ENCODE peak calls at places on chromosomes 16 and 17, in four cellular contexts. M is esophagus squamous epithelium, A is choroid plexus epithelial cell, U is heart right ventricle. W is an unnamed sample.

GRCh38 chr17:44487170-44487569 is 16.0 kb downstream of the GPATCH8 start:
- DNase-seq in U (no peak), M (no peak), A (no peak), W (no peak)

GRCh38 chr17:60743282-60743681 is 65.6 kb downstream of the BCAS3 start:
- DNase-seq in M (no peak), A (no peak), U (no peak), W (no peak)

GRCh38 chr16:525520-526180 is 1.9 kb upstream of the CAPN15 start:
- DNase-seq in U (no peak), M (no peak), A (peak), W (peak)

GRCh38 chr16:15773964-15774363 is 82.9 kb downstream of the MYH11 start:
- DNase-seq in M (no peak), U (no peak), A (no peak), W (no peak)

GRCh38 chr16:71758293-71758760 is 33.8 kb upstream of the PHLPP2 start:
- DNase-seq in A (no peak), U (no peak), M (no peak), W (no peak)

GRCh38 chr17:65370669-65371126 is 190.8 kb downstream of the AXIN2 start:
- DNase-seq in A (no peak), U (no peak), M (no peak), W (no peak)

GRCh38 chr17:52789829-52790228 is 631.3 kb upstream of the CA10 start:
- DNase-seq in A (no peak), U (no peak), M (no peak), W (no peak)

GRCh38 chr17:81519284-81520020 is 6.9 kb upstream of the ACTG1 start:
- DNase-seq in U (peak), M (no peak), A (no peak), W (no peak)

GRCh38 chr17:46929413-46929812 is 6.5 kb downstream of the GOSR2 start:
- DNase-seq in U (no peak), M (no peak), A (peak), W (no peak)

GRCh38 chr17:69046130-69046807 is 14.5 kb downstream of the ABCA9 start:
- DNase-seq in M (no peak), U (no peak), A (no peak), W (no peak)

GRCh38 chr16:35733971-35734702 is 2274.7 kb downstream of the TP53TG3F start:
- DNase-seq in U (no peak), M (no peak), A (no peak), W (no peak)

GRCh38 chr17:63785556-63785955 is 11.6 kb downstream of the DDX42 start:
- DNase-seq in M (no peak), U (no peak), A (peak), W (no peak)

GRCh38 chr17:83189673-83190385 is 110.4 kb downstream of the METRNL start:
- DNase-seq in U (peak), M (no peak), A (peak), W (no peak)

GRCh38 chr17:80984749-80985148 is 6.9 kb upstream of the CHMP6 start:
- DNase-seq in U (no peak), M (no peak), A (peak), W (no peak)

GRCh38 chr17:8941980-8942617 is 23.4 kb downstream of the PIK3R5 start:
- DNase-seq in M (no peak), U (no peak), A (no peak), W (no peak)

GRCh38 chr16:50830698-50831097 is 88.8 kb downstream of the CYLD start:
- DNase-seq in M (no peak), A (no peak), U (no peak), W (no peak)

GRCh38 chr17:1239210-1239609 is 31.0 kb upstream of the BHLHA9 start:
- DNase-seq in M (no peak), U (no peak), A (peak), W (no peak)

GRCh38 chr16:87178977-87179376 is 138.2 kb downstream of the C16orf95 start:
- DNase-seq in A (peak), U (peak), M (no peak), W (no peak)

GRCh38 chr16:28105954-28106353 is 42.4 kb upstream of the GSG1L start:
- DNase-seq in M (no peak), U (no peak), A (no peak), W (no peak)

GRCh38 chr16:69319381-69319780 is 8.2 kb downstream of the VPS4A start:
- DNase-seq in A (no peak), M (no peak), U (no peak), W (no peak)

GRCh38 chr17:30997270-30997669 is 26.4 kb downstream of the RNF135 start:
- DNase-seq in M (no peak), A (no peak), U (no peak), W (no peak)
- TF ChIP-seq CTCF in M (no peak), A (no peak), U (no peak), W (no peak)

GRCh38 chr17:36640836-36641235 is 39.5 kb downstream of the MRM1 start:
- DNase-seq in A (no peak), U (no peak), M (no peak), W (no peak)

GRCh38 chr17:36641877-36642845 is 40.8 kb downstream of the MRM1 start:
- DNase-seq in M (no peak), U (no peak), A (no peak), W (no peak)

GRCh38 chr17:36640346-36640745 is 39.0 kb downstream of the MRM1 start:
- DNase-seq in U (no peak), A (no peak), M (no peak), W (no peak)

GRCh38 chr17:36643086-36643685 is 41.8 kb downstream of the MRM1 start:
- DNase-seq in U (no peak), M (no peak), A (no peak), W (no peak)

DNA sequence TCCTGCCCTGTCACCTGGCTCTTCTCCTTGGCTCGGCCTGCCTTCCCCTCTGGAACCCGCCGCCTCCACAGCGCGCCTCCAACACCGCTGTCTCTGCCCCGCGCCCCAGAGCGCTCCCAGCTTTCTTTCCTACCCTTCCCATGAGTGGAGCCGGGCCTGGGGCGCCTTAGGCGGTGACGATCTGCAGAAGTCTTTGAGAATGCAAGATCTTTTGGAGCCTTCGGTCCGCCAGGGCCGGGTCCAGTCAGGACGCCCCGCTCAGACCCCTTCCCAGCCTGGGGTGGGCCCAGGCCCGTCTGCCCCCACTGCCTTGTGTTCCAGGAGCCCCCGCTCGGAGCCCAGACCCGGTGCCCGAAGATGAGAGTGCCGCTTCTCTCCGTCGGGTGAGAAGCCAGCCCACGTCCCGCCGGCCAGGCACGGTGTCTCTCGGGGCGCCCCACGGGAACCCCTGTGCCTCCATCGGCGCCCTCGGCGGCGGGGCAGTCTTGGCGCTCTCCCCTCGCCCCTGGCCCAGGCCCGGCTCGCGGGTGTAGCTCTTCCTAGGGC is 40.0 kb downstream of the MRM1 start:
- DNase-seq in A (no peak), M (no peak), U (no peak), W (no peak)
- H3K4me3 ChIP-seq in A (peak), M (peak), U (peak), W (no peak)

DNA sequence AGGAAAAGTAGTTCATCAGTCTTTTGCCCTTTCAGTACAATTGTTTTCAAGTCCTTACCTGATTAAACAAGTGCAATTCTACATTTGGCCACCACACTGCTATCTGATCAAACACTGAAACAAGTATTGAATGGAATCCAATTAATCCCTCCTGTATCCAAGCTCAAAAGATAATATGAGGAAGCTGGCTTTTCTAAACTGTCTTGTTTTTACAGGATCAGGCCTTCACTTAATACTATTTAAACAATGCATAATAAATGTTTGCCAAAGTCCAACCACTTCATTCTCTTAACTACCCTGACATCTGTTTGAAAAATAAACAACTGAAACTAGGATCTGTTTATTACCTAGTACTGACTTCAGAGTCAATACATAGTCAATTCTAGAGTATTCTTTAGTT is 131.6 kb downstream of the MRTFB start:
- DNase-seq in A (peak), U (no peak), M (no peak), W (no peak)
- TF ChIP-seq CTCF in A (peak), U (peak), M (peak), W (peak)

GRCh38 chr16:68069511-68070248 is 15.5 kb upstream of the NFATC3 start:
- DNase-seq in A (no peak), U (peak), M (no peak), W (no peak)
- H3K4me3 ChIP-seq in A (no peak), U (no peak), M (no peak), W (no peak)

GRCh38 chr17:34384271-34384670 is 21.2 kb upstream of the CCL1 start:
- DNase-seq in M (no peak), U (no peak), A (no peak), W (no peak)
- TF ChIP-seq CTCF in M (no peak), U (no peak), A (no peak), W (no peak)

GRCh38 chr17:41793749-41794602 is 7.5 kb upstream of the JUP start:
- DNase-seq in A (peak), U (no peak), M (no peak), W (no peak)
- H3K4me3 ChIP-seq in A (no peak), U (peak), M (no peak), W (no peak)

GRCh38 chr17:4812690-4813089 is 5.7 kb downstream of the PLD2 start:
- DNase-seq in M (no peak), A (no peak), U (no peak), W (no peak)

GRCh38 chr17:4818276-4818675 is 11.3 kb downstream of the PLD2 start:
- DNase-seq in M (no peak), A (no peak), U (no peak), W (no peak)

GRCh38 chr17:4816826-4817225 is 9.9 kb downstream of the PLD2 start:
- DNase-seq in M (no peak), U (no peak), A (no peak), W (no peak)

GRCh38 chr17:4811471-4811870 is 4.5 kb downstream of the PLD2 start:
- DNase-seq in M (no peak), U (no peak), A (no peak), W (no peak)

GRCh38 chr17:4815043-4815675 is 8.2 kb downstream of the PLD2 start:
- DNase-seq in M (no peak), A (peak), U (no peak), W (no peak)
- TF ChIP-seq CTCF in M (peak), A (peak), U (no peak), W (peak)

GRCh38 chr16:47459603-47460002 is 1.3 kb downstream of the ITFG1 start:
- DNase-seq in A (no peak), M (no peak), U (no peak), W (no peak)
- H3K4me3 ChIP-seq in A (no peak), M (no peak), U (peak), W (peak)

GRCh38 chr17:56616239-56616638 is 22.7 kb downstream of the NOG start:
- DNase-seq in M (no peak), U (no peak), A (no peak), W (no peak)
- TF ChIP-seq CTCF in M (no peak), U (no peak), A (no peak), W (no peak)

GRCh38 chr17:14935139-14935538 is 330.0 kb downstream of the PMP22 start:
- DNase-seq in U (no peak), A (peak), M (no peak), W (no peak)
- H3K4me3 ChIP-seq in U (no peak), A (no peak), M (no peak), W (no peak)

W was measured in GM12864.